ENCODE peak calls at places on chromosomes 3 and 15, in seven cellular contexts. One of them, this sample, is unnamed.
A peak's percentile ranks its signal among the peaks of the same experiment; 100 is the strongest.

GRCh38 chr15:23565395-23566069 is at the start of gene MKRN3:
- DNase-seq in IMR-90: peak; percentile 7
- DNase-seq in neuronal stem cell: peak; percentile 23
- DNase-seq in mesendoderm: no peak
- DNase-seq in H9: no peak
- DNase-seq in H1: no peak
- DNase-seq in mesenchymal stem cell: no peak
- DNase-seq in this sample: peak; percentile 81

GRCh38 chr3:187987919-187988318 is 166.0 kb upstream of the LPP start:
- DNase-seq in IMR-90: no peak
- DNase-seq in neuronal stem cell: no peak
- DNase-seq in mesendoderm: no peak
- DNase-seq in H9: no peak
- DNase-seq in H1: no peak
- DNase-seq in mesenchymal stem cell: no peak
- DNase-seq in this sample: no peak

GRCh38 chr3:71227344-71227743 is 356.2 kb downstream of the FOXP1 start:
- DNase-seq in IMR-90: no peak
- DNase-seq in neuronal stem cell: no peak
- DNase-seq in mesendoderm: no peak
- DNase-seq in H9: no peak
- DNase-seq in H1: no peak
- DNase-seq in mesenchymal stem cell: no peak
- DNase-seq in this sample: no peak

GRCh38 chr15:37481126-37481525 is 380.8 kb upstream of the MEIS2 start:
- DNase-seq in IMR-90: no peak
- DNase-seq in neuronal stem cell: no peak
- DNase-seq in mesendoderm: no peak
- DNase-seq in H9: no peak
- DNase-seq in H1: no peak
- DNase-seq in mesenchymal stem cell: no peak
- DNase-seq in this sample: no peak

GRCh38 chr15:40647523-40647922 is 47.5 kb upstream of the RAD51 start:
- DNase-seq in IMR-90: no peak
- DNase-seq in neuronal stem cell: no peak
- DNase-seq in mesendoderm: peak; percentile 7
- DNase-seq in H9: no peak
- DNase-seq in H1: no peak
- DNase-seq in mesenchymal stem cell: no peak
- DNase-seq in this sample: no peak

GRCh38 chr3:71238267-71238985 is 345.1 kb downstream of the FOXP1 start:
- DNase-seq in IMR-90: peak; percentile 16
- DNase-seq in neuronal stem cell: no peak
- DNase-seq in mesendoderm: no peak
- DNase-seq in H9: no peak
- DNase-seq in H1: no peak
- DNase-seq in mesenchymal stem cell: no peak
- DNase-seq in this sample: no peak

GRCh38 chr3:191380001-191380400 is 49.7 kb upstream of the UTS2B start:
- DNase-seq in IMR-90: no peak
- DNase-seq in neuronal stem cell: no peak
- DNase-seq in mesendoderm: no peak
- DNase-seq in H9: no peak
- DNase-seq in H1: no peak
- DNase-seq in mesenchymal stem cell: no peak
- DNase-seq in this sample: no peak

GRCh38 chr15:70095387-70096214 is 2.1 kb downstream of the TLE3 start:
- DNase-seq in IMR-90: no peak
- DNase-seq in neuronal stem cell: no peak
- DNase-seq in mesendoderm: peak; percentile 90
- DNase-seq in H9: peak; percentile 74
- DNase-seq in H1: peak; percentile 79
- DNase-seq in mesenchymal stem cell: peak; percentile 14
- DNase-seq in this sample: no peak

GRCh38 chr3:176587089-176587488 is 610.2 kb downstream of the TBL1XR1 start:
- DNase-seq in IMR-90: no peak
- DNase-seq in neuronal stem cell: no peak
- DNase-seq in mesendoderm: no peak
- DNase-seq in H9: no peak
- DNase-seq in H1: no peak
- DNase-seq in mesenchymal stem cell: no peak
- DNase-seq in this sample: no peak

GRCh38 chr15:69780981-69781380 is 316.7 kb downstream of the TLE3 start:
- DNase-seq in IMR-90: no peak
- DNase-seq in neuronal stem cell: no peak
- DNase-seq in mesendoderm: no peak
- DNase-seq in H9: no peak
- DNase-seq in H1: no peak
- DNase-seq in mesenchymal stem cell: no peak
- DNase-seq in this sample: no peak

GRCh38 chr15:35545316-35545824 is 595 bp downstream of the DPH6 start:
- DNase-seq in IMR-90: peak; percentile 60
- DNase-seq in neuronal stem cell: no peak
- DNase-seq in mesendoderm: no peak
- DNase-seq in H9: peak; percentile 42
- DNase-seq in H1: no peak
- DNase-seq in mesenchymal stem cell: no peak
- DNase-seq in this sample: peak; percentile 24

GRCh38 chr3:115272036-115272824 is 125.1 kb upstream of the ZBTB20 start:
- DNase-seq in IMR-90: peak; percentile 66
- DNase-seq in neuronal stem cell: no peak
- DNase-seq in mesendoderm: peak; percentile 52
- DNase-seq in H9: no peak
- DNase-seq in H1: no peak
- DNase-seq in mesenchymal stem cell: peak; percentile 80
- DNase-seq in this sample: no peak

GRCh38 chr3:113495035-113495434 is 19.9 kb downstream of the SPICE1 start:
- DNase-seq in IMR-90: peak; percentile 44
- DNase-seq in neuronal stem cell: no peak
- DNase-seq in mesendoderm: peak; percentile 32
- DNase-seq in H9: no peak
- DNase-seq in H1: no peak
- DNase-seq in mesenchymal stem cell: peak; percentile 29
- DNase-seq in this sample: peak; percentile 10

GRCh38 chr3:186930143-186930638 is at the start of gene ST6GAL1:
- DNase-seq in IMR-90: peak; percentile 37
- DNase-seq in neuronal stem cell: peak; percentile 70
- DNase-seq in mesendoderm: peak; percentile 91
- DNase-seq in H9: peak; percentile 89
- DNase-seq in H1: peak; percentile 88
- DNase-seq in mesenchymal stem cell: peak; percentile 60
- DNase-seq in this sample: no peak

GRCh38 chr15:78110916-78111475 is 18.6 kb downstream of the SH2D7 start:
- DNase-seq in IMR-90: no peak
- DNase-seq in neuronal stem cell: no peak
- DNase-seq in mesendoderm: no peak
- DNase-seq in H9: no peak
- DNase-seq in H1: no peak
- DNase-seq in mesenchymal stem cell: no peak
- DNase-seq in this sample: no peak

GRCh38 chr3:121153851-121154250 is 245.8 kb downstream of the STXBP5L start:
- DNase-seq in IMR-90: no peak
- DNase-seq in neuronal stem cell: no peak
- DNase-seq in mesendoderm: peak; percentile 4
- DNase-seq in H9: no peak
- DNase-seq in H1: no peak
- DNase-seq in mesenchymal stem cell: no peak
- DNase-seq in this sample: no peak

GRCh38 chr3:121883507-121883906 is 10.7 kb upstream of the SLC15A2 start:
- DNase-seq in IMR-90: peak; percentile 8
- DNase-seq in neuronal stem cell: peak; percentile 0
- DNase-seq in mesendoderm: peak; percentile 64
- DNase-seq in H9: no peak
- DNase-seq in H1: no peak
- DNase-seq in mesenchymal stem cell: peak; percentile 10
- DNase-seq in this sample: peak; percentile 45

GRCh38 chr3:42696356-42697301 is 6.0 kb downstream of the HHATL start:
- DNase-seq in IMR-90: no peak
- DNase-seq in neuronal stem cell: no peak
- DNase-seq in mesendoderm: no peak
- DNase-seq in H9: peak; percentile 9
- DNase-seq in H1: peak; percentile 14
- DNase-seq in mesenchymal stem cell: no peak
- DNase-seq in this sample: no peak

GRCh38 chr3:108053025-108053424 is 37.8 kb downstream of the CD47 start:
- DNase-seq in IMR-90: no peak
- DNase-seq in neuronal stem cell: no peak
- DNase-seq in mesendoderm: no peak
- DNase-seq in H9: no peak
- DNase-seq in H1: no peak
- DNase-seq in mesenchymal stem cell: no peak
- DNase-seq in this sample: no peak

DNA sequence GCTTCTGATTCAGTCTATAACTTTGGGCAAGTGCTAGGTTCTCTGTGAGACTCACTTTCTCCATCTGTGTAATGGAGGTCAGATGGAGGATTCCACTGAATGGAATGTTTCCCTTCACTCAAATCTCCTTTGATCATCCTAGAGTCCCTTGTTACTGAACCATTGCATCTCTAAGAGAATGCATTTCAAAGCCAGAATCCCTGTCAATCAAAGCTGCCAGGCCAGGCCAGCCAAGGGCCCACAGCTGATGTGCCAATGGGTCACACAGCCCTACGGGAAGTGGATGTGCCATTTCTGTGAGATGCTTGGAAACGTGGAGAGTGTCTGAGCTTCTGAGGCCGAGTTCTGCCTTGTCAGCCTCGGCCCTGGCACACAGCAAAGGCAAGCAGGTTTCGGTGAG is 32.4 kb downstream of the SCN5A start:
- DNase-seq in IMR-90: no peak
- DNase-seq in neuronal stem cell: no peak
- DNase-seq in mesendoderm: no peak
- DNase-seq in H9: no peak
- DNase-seq in H1: no peak
- DNase-seq in mesenchymal stem cell: no peak
- DNase-seq in this sample: no peak
- H2BK5ac ChIP-seq in IMR-90: no peak overlapping the region
- H2BK5ac ChIP-seq in neuronal stem cell: no peak overlapping the region
- H2BK5ac ChIP-seq in mesendoderm: no peak overlapping the region
- H2BK5ac ChIP-seq in H9: no peak overlapping the region
- H2BK5ac ChIP-seq in H1: no peak overlapping the region
- H2BK5ac ChIP-seq in mesenchymal stem cell: no peak overlapping the region
- H2BK5ac ChIP-seq in this sample: no peak overlapping the region

GRCh38 chr3:47394140-47394855 is 13.5 kb downstream of the PTPN23 start:
- DNase-seq in IMR-90: peak; percentile 56
- DNase-seq in neuronal stem cell: peak; percentile 35
- DNase-seq in mesendoderm: peak; percentile 77
- DNase-seq in H9: no peak
- DNase-seq in H1: no peak
- DNase-seq in mesenchymal stem cell: peak; percentile 56
- DNase-seq in this sample: peak; percentile 95
- H3K27ac ChIP-seq in IMR-90: peak overlapping the region; percentile 18
- H3K27ac ChIP-seq in neuronal stem cell: no peak overlapping the region
- H3K27ac ChIP-seq in mesendoderm: no peak overlapping the region
- H3K27ac ChIP-seq in H9: no peak overlapping the region
- H3K27ac ChIP-seq in H1: no peak overlapping the region
- H3K27ac ChIP-seq in mesenchymal stem cell: peak overlapping the region; percentile 34
- H3K27ac ChIP-seq in this sample: peak overlapping the region; percentile 57

GRCh38 chr3:194399166-194399565 is at the start of gene GP5:
- DNase-seq in IMR-90: no peak
- DNase-seq in neuronal stem cell: no peak
- DNase-seq in mesendoderm: no peak
- DNase-seq in H9: no peak
- DNase-seq in H1: no peak
- DNase-seq in mesenchymal stem cell: no peak
- DNase-seq in this sample: no peak

GRCh38 chr3:194396561-194396896 is 2.5 kb downstream of the GP5 start:
- DNase-seq in IMR-90: no peak
- DNase-seq in neuronal stem cell: no peak
- DNase-seq in mesendoderm: no peak
- DNase-seq in H9: no peak
- DNase-seq in H1: no peak
- DNase-seq in mesenchymal stem cell: no peak
- DNase-seq in this sample: no peak

GRCh38 chr3:194395767-194396527 is 3.1 kb downstream of the GP5 start:
- DNase-seq in IMR-90: peak; percentile 61
- DNase-seq in neuronal stem cell: no peak
- DNase-seq in mesendoderm: peak; percentile 68
- DNase-seq in H9: peak; percentile 78
- DNase-seq in H1: peak; percentile 65
- DNase-seq in mesenchymal stem cell: peak; percentile 91
- DNase-seq in this sample: no peak

GRCh38 chr3:194396897-194397756 is 1.9 kb downstream of the GP5 start:
- DNase-seq in IMR-90: no peak
- DNase-seq in neuronal stem cell: no peak
- DNase-seq in mesendoderm: no peak
- DNase-seq in H9: peak; percentile 66
- DNase-seq in H1: no peak
- DNase-seq in mesenchymal stem cell: peak; percentile 49
- DNase-seq in this sample: no peak

GRCh38 chr3:194397757-194398312 is 1.2 kb downstream of the GP5 start:
- DNase-seq in IMR-90: no peak
- DNase-seq in neuronal stem cell: no peak
- DNase-seq in mesendoderm: no peak
- DNase-seq in H9: peak; percentile 66
- DNase-seq in H1: no peak
- DNase-seq in mesenchymal stem cell: no peak
- DNase-seq in this sample: no peak
- H2BK5ac ChIP-seq in IMR-90: no peak overlapping the region
- H2BK5ac ChIP-seq in neuronal stem cell: no peak overlapping the region
- H2BK5ac ChIP-seq in mesendoderm: no peak overlapping the region
- H2BK5ac ChIP-seq in H9: no peak overlapping the region
- H2BK5ac ChIP-seq in H1: no peak overlapping the region
- H2BK5ac ChIP-seq in mesenchymal stem cell: no peak overlapping the region
- H2BK5ac ChIP-seq in this sample: no peak overlapping the region

GRCh38 chr15:88465633-88466219 is 1.5 kb downstream of the MRPL46 start:
- DNase-seq in IMR-90: peak; percentile 55
- DNase-seq in neuronal stem cell: no peak
- DNase-seq in mesendoderm: peak; percentile 36
- DNase-seq in H9: no peak
- DNase-seq in H1: no peak
- DNase-seq in mesenchymal stem cell: peak; percentile 54
- DNase-seq in this sample: peak; percentile 92
- H3K27ac ChIP-seq in IMR-90: no peak overlapping the region
- H3K27ac ChIP-seq in neuronal stem cell: no peak overlapping the region
- H3K27ac ChIP-seq in mesendoderm: no peak overlapping the region
- H3K27ac ChIP-seq in H9: no peak overlapping the region
- H3K27ac ChIP-seq in H1: no peak overlapping the region
- H3K27ac ChIP-seq in mesenchymal stem cell: no peak overlapping the region
- H3K27ac ChIP-seq in this sample: peak overlapping the region; percentile 41

GRCh38 chr15:71538922-71539321 is 271.4 kb upstream of the NR2E3 start:
- DNase-seq in IMR-90: no peak
- DNase-seq in neuronal stem cell: no peak
- DNase-seq in mesendoderm: no peak
- DNase-seq in H9: no peak
- DNase-seq in H1: no peak
- DNase-seq in mesenchymal stem cell: no peak
- DNase-seq in this sample: no peak
- H2BK5ac ChIP-seq in IMR-90: no peak overlapping the region
- H2BK5ac ChIP-seq in neuronal stem cell: no peak overlapping the region
- H2BK5ac ChIP-seq in mesendoderm: no peak overlapping the region
- H2BK5ac ChIP-seq in H9: no peak overlapping the region
- H2BK5ac ChIP-seq in H1: no peak overlapping the region
- H2BK5ac ChIP-seq in mesenchymal stem cell: no peak overlapping the region
- H2BK5ac ChIP-seq in this sample: no peak overlapping the region